ENCODE peak calls at places on chromosomes 1 and 21, in four cellular contexts. U is neural progenitor cell, G is SK-N-SH, D is GM23248. S is an unnamed sample. For H3F3A, the result is how much of the 10 kb centered on the place peaks cover.

GRCh38 chr21:16536661-16537359 is 807.0 kb downstream of the USP25 start:
- DNase-seq in U (no peak), G (no peak), D (no peak), S (peak)

GRCh38 chr1:230568008-230568407 is 74.3 kb upstream of the COG2 start:
- DNase-seq in U (no peak), G (no peak), D (peak), S (peak)

GRCh38 chr1:235397733-235398132 is 30.5 kb downstream of the TBCE start:
- DNase-seq in U (no peak), G (no peak), D (peak), S (peak)

GRCh38 chr1:52727114-52727586 is 897 bp downstream of the ZYG11B start:
- DNase-seq in U (peak), G (peak), D (peak), S (peak)

GRCh38 chr1:63326106-63326472 is 3.7 kb downstream of the FOXD3 start:
- DNase-seq in U (peak), G (peak), D (no peak), S (no peak)

GRCh38 chr1:11248169-11248568 is 14.2 kb downstream of the MTOR start:
- DNase-seq in U (no peak), G (no peak), D (no peak), S (peak)

GRCh38 chr1:68196676-68197075 is 35.6 kb downstream of the WLS start:
- DNase-seq in U (no peak), G (no peak), D (no peak), S (peak)

GRCh38 chr1:62406576-62406975 is 30.3 kb upstream of the USP1 start:
- DNase-seq in U (no peak), G (no peak), D (no peak), S (no peak)

GRCh38 chr1:156838972-156839371 is 19.9 kb downstream of the INSRR start:
- DNase-seq in U (peak), G (peak), D (peak), S (peak)

GRCh38 chr1:26291433-26291832 is 11.5 kb downstream of the SH3BGRL3 start:
- DNase-seq in U (no peak), G (no peak), D (no peak), S (no peak)

GRCh38 chr1:22177354-22178003 is 34.6 kb upstream of the WNT4 start:
- DNase-seq in U (no peak), G (no peak), D (no peak), S (peak)

GRCh38 chr1:220487297-220487820 is 40.6 kb upstream of the MARK1 start:
- DNase-seq in U (peak), G (no peak), D (peak), S (peak)

GRCh38 chr1:234357831-234358230 is 15.4 kb upstream of the COA6 start:
- DNase-seq in U (no peak), G (no peak), D (no peak), S (no peak)

GRCh38 chr1:186188004-186188539 is 187.0 kb downstream of the TPR start:
- DNase-seq in U (no peak), G (no peak), D (peak), S (peak)

GRCh38 chr21:34126269-34126668 is 52.9 kb downstream of the MRPS6 start:
- DNase-seq in U (peak), G (no peak), D (peak), S (no peak)

GRCh38 chr1:231040019-231040799 is at the start of gene FAM89A:
- DNase-seq in U (peak), G (peak), D (peak), S (peak)

GRCh38 chr1:181504294-181505115 is 21.2 kb downstream of the CACNA1E start:
- DNase-seq in U (peak), G (no peak), D (peak), S (peak)

GRCh38 chr1:33334081-33334552 is 13.2 kb upstream of the A3GALT2 start:
- DNase-seq in U (peak), G (no peak), D (peak), S (no peak)

GRCh38 chr1:47997289-47998200 is at the start of gene TRABD2B:
- DNase-seq in U (peak), G (peak), D (peak), S (peak)

GRCh38 chr1:159653201-159653600 is 61.2 kb downstream of the CRP start:
- DNase-seq in U (no peak), G (no peak), D (peak), S (no peak)

GRCh38 chr1:223771814-223772770 is 59.8 kb downstream of the CAPN2 start:
- DNase-seq in U (peak), G (no peak), D (peak), S (peak)

GRCh38 chr1:43773821-43774220 is 66.5 kb downstream of the ST3GAL3 start:
- DNase-seq in U (no peak), G (no peak), D (no peak), S (no peak)

GRCh38 chr1:14891991-14892390 is 261.6 kb upstream of the TMEM51 start:
- DNase-seq in U (no peak), G (no peak), D (no peak), S (no peak)

GRCh38 chr1:41823453-41823852 is 95.3 kb downstream of the HIVEP3 start:
- DNase-seq in U (peak), G (no peak), D (peak), S (peak)

GRCh38 chr1:95040032-95040525 is 32.7 kb downstream of the ALG14 start:
- DNase-seq in U (no peak), G (no peak), D (no peak), S (peak)
- TF ChIP-seq EZH2phosphoT487 in U (no peak), G (no peak), D (no peak), S (no peak)

GRCh38 chr1:28508435-28508754 is 2.6 kb downstream of the RCC1 start:
- DNase-seq in U (peak), G (no peak), D (peak), S (no peak)
- H3F3A ChIP-seq in U (half or more), G (half or more), D (half or more), S (half or more)

DNA sequence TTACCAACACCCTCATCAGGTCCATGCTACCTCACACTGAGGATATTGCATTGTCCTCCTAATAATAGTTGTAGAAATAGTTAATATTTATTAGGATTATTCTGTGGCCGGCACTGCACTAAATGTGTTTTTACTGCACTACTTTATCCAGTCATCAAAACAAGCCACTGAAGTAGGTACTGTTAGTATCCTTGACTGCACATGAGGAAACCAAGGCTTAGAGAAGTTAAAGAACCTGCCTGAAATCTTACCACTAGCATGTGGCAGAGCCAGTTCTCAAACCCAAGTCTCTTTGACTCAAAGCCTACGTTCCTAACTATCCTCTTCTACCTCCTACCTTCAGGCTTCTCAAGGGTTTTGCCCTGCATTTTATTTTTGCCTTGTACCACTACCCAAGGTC is 30.9 kb downstream of the FMO1 start:
- DNase-seq in U (no peak), G (no peak), D (no peak), S (no peak)
- H2AFZ ChIP-seq in U (no peak), G (no peak), D (no peak), S (no peak)

GRCh38 chr1:20891091-20891490 is 104.0 kb upstream of the HP1BP3 start:
- DNase-seq in U (no peak), G (no peak), D (peak), S (no peak)
- TF ChIP-seq EZH2phosphoT487 in U (no peak), G (no peak), D (no peak), S (no peak)

DNA sequence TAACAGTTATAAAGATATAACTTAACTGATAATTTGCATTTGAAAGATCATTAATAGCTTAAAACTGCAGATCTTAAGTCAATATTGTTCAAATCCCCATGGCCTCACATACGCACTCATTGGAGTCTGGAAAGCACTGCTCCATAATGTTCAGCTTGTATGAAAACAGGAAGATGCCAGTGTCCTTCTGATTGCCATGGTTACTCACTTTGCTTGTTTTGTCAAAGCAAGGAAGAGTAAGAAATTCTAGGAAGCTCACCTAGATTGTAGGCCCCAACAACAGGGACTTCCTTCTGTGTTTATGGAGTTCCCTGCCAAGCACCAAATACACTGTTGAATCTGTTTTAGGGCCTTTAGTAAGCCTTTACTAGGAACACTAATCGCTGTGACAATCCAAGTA is 10.9 kb downstream of the GAS5 start:
- DNase-seq in U (no peak), G (no peak), D (no peak), S (no peak)
- H3F3A ChIP-seq in U (half or more), G (under half), D (under half), S (under half)

GRCh38 chr1:81758213-81758612 is 42.5 kb upstream of the ADGRL2 start:
- DNase-seq in U (no peak), G (no peak), D (no peak), S (peak)
- H2AFZ ChIP-seq in U (no peak), G (no peak), D (no peak), S (no peak)

GRCh38 chr1:184027751-184028682 is 9.5 kb downstream of the COLGALT2 start:
- DNase-seq in U (no peak), G (no peak), D (no peak), S (no peak)
- TF ChIP-seq EZH2phosphoT487 in U (no peak), G (no peak), D (no peak), S (no peak)